ENCODE peak calls at places on chromosomes 7 and 10, in eight cellular contexts. One of them, this sample, is unnamed.
A peak's percentile ranks its signal among the peaks of the same experiment; 100 is the strongest.

GRCh38 chr7:158164101-158165095 is 423.2 kb downstream of the PTPRN2 start:
- DNase-seq in body of pancreas: no peak
- DNase-seq in Peyer's patch: no peak
- DNase-seq in neural progenitor cell: peak; percentile 29
- DNase-seq in CD8-positive, alpha-beta memory T cell: no peak
- DNase-seq in osteoblast: no peak
- DNase-seq in left ventricle myocardium inferior: no peak
- DNase-seq in breast epithelium: no peak
- DNase-seq in this sample: peak; percentile 41

GRCh38 chr10:110498982-110499795 is 1.5 kb downstream of the DUSP5 start:
- DNase-seq in body of pancreas: no peak
- DNase-seq in Peyer's patch: peak; percentile 69
- DNase-seq in neural progenitor cell: peak; percentile 54
- DNase-seq in CD8-positive, alpha-beta memory T cell: peak; percentile 5
- DNase-seq in osteoblast: peak; percentile 78
- DNase-seq in left ventricle myocardium inferior: no peak
- DNase-seq in breast epithelium: peak; percentile 64
- DNase-seq in this sample: no peak

GRCh38 chr7:128378637-128379036 is 17.1 kb upstream of the PRRT4 start:
- DNase-seq in body of pancreas: no peak
- DNase-seq in Peyer's patch: no peak
- DNase-seq in neural progenitor cell: no peak
- DNase-seq in CD8-positive, alpha-beta memory T cell: no peak
- DNase-seq in osteoblast: peak; percentile 59
- DNase-seq in left ventricle myocardium inferior: no peak
- DNase-seq in breast epithelium: no peak
- DNase-seq in this sample: no peak

GRCh38 chr7:516606-517456 is 2.8 kb downstream of the PDGFA start:
- DNase-seq in body of pancreas: peak; percentile 66
- DNase-seq in Peyer's patch: no peak
- DNase-seq in neural progenitor cell: peak; percentile 74
- DNase-seq in CD8-positive, alpha-beta memory T cell: no peak
- DNase-seq in osteoblast: peak; percentile 99
- DNase-seq in left ventricle myocardium inferior: peak; percentile 49
- DNase-seq in breast epithelium: no peak
- DNase-seq in this sample: no peak

GRCh38 chr7:139242741-139243281 is 11.8 kb downstream of the UBN2 start:
- DNase-seq in body of pancreas: no peak
- DNase-seq in Peyer's patch: no peak
- DNase-seq in neural progenitor cell: no peak
- DNase-seq in CD8-positive, alpha-beta memory T cell: no peak
- DNase-seq in osteoblast: peak; percentile 83
- DNase-seq in left ventricle myocardium inferior: no peak
- DNase-seq in breast epithelium: no peak
- DNase-seq in this sample: no peak

GRCh38 chr7:148611692-148612091 is 21.1 kb downstream of the C7orf33 start:
- DNase-seq in body of pancreas: no peak
- DNase-seq in Peyer's patch: no peak
- DNase-seq in neural progenitor cell: no peak
- DNase-seq in CD8-positive, alpha-beta memory T cell: no peak
- DNase-seq in osteoblast: no peak
- DNase-seq in left ventricle myocardium inferior: no peak
- DNase-seq in breast epithelium: no peak
- DNase-seq in this sample: no peak

GRCh38 chr7:116776610-116777289 is 85.6 kb upstream of the CAPZA2 start:
- DNase-seq in body of pancreas: peak; percentile 18
- DNase-seq in Peyer's patch: no peak
- DNase-seq in neural progenitor cell: no peak
- DNase-seq in CD8-positive, alpha-beta memory T cell: no peak
- DNase-seq in osteoblast: peak; percentile 74
- DNase-seq in left ventricle myocardium inferior: no peak
- DNase-seq in breast epithelium: peak; percentile 48
- DNase-seq in this sample: no peak

GRCh38 chr7:97024209-97025129 is at the start of gene DLX5:
- DNase-seq in body of pancreas: no peak
- DNase-seq in Peyer's patch: no peak
- DNase-seq in neural progenitor cell: peak; percentile 90
- DNase-seq in CD8-positive, alpha-beta memory T cell: no peak
- DNase-seq in osteoblast: peak; percentile 97
- DNase-seq in left ventricle myocardium inferior: no peak
- DNase-seq in breast epithelium: no peak
- DNase-seq in this sample: no peak

GRCh38 chr7:148485618-148486017 is 104.9 kb upstream of the C7orf33 start:
- DNase-seq in body of pancreas: no peak
- DNase-seq in Peyer's patch: no peak
- DNase-seq in neural progenitor cell: no peak
- DNase-seq in CD8-positive, alpha-beta memory T cell: no peak
- DNase-seq in osteoblast: no peak
- DNase-seq in left ventricle myocardium inferior: no peak
- DNase-seq in breast epithelium: no peak
- DNase-seq in this sample: no peak

GRCh38 chr7:128879461-128879938 is 16.8 kb downstream of the ATP6V1F start:
- DNase-seq in body of pancreas: no peak
- DNase-seq in Peyer's patch: no peak
- DNase-seq in neural progenitor cell: no peak
- DNase-seq in CD8-positive, alpha-beta memory T cell: no peak
- DNase-seq in osteoblast: peak; percentile 87
- DNase-seq in left ventricle myocardium inferior: peak; percentile 14
- DNase-seq in breast epithelium: no peak
- DNase-seq in this sample: no peak

GRCh38 chr10:122478971-122479370 is 17.6 kb downstream of the HTRA1 start:
- DNase-seq in body of pancreas: no peak
- DNase-seq in Peyer's patch: no peak
- DNase-seq in neural progenitor cell: no peak
- DNase-seq in CD8-positive, alpha-beta memory T cell: no peak
- DNase-seq in osteoblast: no peak
- DNase-seq in left ventricle myocardium inferior: no peak
- DNase-seq in breast epithelium: no peak
- DNase-seq in this sample: no peak

GRCh38 chr7:39758234-39758970 is 135.0 kb downstream of the RALA start:
- DNase-seq in body of pancreas: no peak
- DNase-seq in Peyer's patch: no peak
- DNase-seq in neural progenitor cell: no peak
- DNase-seq in CD8-positive, alpha-beta memory T cell: no peak
- DNase-seq in osteoblast: no peak
- DNase-seq in left ventricle myocardium inferior: peak; percentile 55
- DNase-seq in breast epithelium: peak; percentile 58
- DNase-seq in this sample: no peak

GRCh38 chr10:24118246-24118645 is 90.7 kb upstream of the KIAA1217 start:
- DNase-seq in body of pancreas: no peak
- DNase-seq in Peyer's patch: no peak
- DNase-seq in neural progenitor cell: peak; percentile 17
- DNase-seq in CD8-positive, alpha-beta memory T cell: no peak
- DNase-seq in osteoblast: no peak
- DNase-seq in left ventricle myocardium inferior: no peak
- DNase-seq in breast epithelium: no peak
- DNase-seq in this sample: no peak

GRCh38 chr7:40987571-40987970 is 715.3 kb downstream of the INHBA start:
- DNase-seq in body of pancreas: no peak
- DNase-seq in Peyer's patch: no peak
- DNase-seq in neural progenitor cell: no peak
- DNase-seq in CD8-positive, alpha-beta memory T cell: no peak
- DNase-seq in osteoblast: no peak
- DNase-seq in left ventricle myocardium inferior: no peak
- DNase-seq in breast epithelium: no peak
- DNase-seq in this sample: no peak

GRCh38 chr10:3222068-3222467 is 49.5 kb upstream of the PITRM1 start:
- DNase-seq in body of pancreas: no peak
- DNase-seq in Peyer's patch: no peak
- DNase-seq in neural progenitor cell: peak; percentile 34
- DNase-seq in CD8-positive, alpha-beta memory T cell: no peak
- DNase-seq in osteoblast: no peak
- DNase-seq in left ventricle myocardium inferior: no peak
- DNase-seq in breast epithelium: no peak
- DNase-seq in this sample: no peak

GRCh38 chr10:62911210-62911963 is 95.2 kb upstream of the EGR2 start:
- DNase-seq in body of pancreas: no peak
- DNase-seq in Peyer's patch: no peak
- DNase-seq in neural progenitor cell: peak; percentile 84
- DNase-seq in CD8-positive, alpha-beta memory T cell: no peak
- DNase-seq in osteoblast: no peak
- DNase-seq in left ventricle myocardium inferior: no peak
- DNase-seq in breast epithelium: peak; percentile 70
- DNase-seq in this sample: peak; percentile 17

DNA sequence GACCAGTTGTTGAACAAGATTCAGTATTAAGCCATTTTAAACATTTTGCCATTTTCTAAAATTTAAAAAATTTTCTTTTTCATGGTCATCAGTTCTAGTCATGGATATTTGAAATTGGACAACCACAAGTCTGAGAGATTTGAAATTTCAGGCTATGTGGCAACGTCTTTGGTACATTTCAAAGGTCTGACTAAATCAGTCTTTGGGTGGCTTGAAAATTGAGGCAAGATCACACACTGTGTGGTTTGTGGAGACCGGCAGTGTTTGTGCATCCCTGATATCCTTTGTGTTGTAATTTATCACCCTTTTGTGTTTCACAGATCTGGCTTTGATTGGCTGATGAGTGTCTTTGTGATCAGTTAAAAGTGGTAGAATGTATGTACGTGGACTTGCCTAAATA is 35.7 kb downstream of the CCAR1 start:
- DNase-seq in body of pancreas: no peak
- DNase-seq in Peyer's patch: no peak
- DNase-seq in neural progenitor cell: no peak
- DNase-seq in CD8-positive, alpha-beta memory T cell: no peak
- DNase-seq in osteoblast: no peak
- DNase-seq in left ventricle myocardium inferior: no peak
- DNase-seq in breast epithelium: no peak
- DNase-seq in this sample: no peak
- H3K27ac ChIP-seq in body of pancreas: no peak overlapping the region
- H3K27ac ChIP-seq in Peyer's patch: no peak overlapping the region
- H3K27ac ChIP-seq in neural progenitor cell: no peak overlapping the region
- H3K27ac ChIP-seq in CD8-positive, alpha-beta memory T cell: no peak overlapping the region
- H3K27ac ChIP-seq in osteoblast: no peak overlapping the region
- H3K27ac ChIP-seq in left ventricle myocardium inferior: no peak overlapping the region
- H3K27ac ChIP-seq in breast epithelium: no peak overlapping the region
- H3K27ac ChIP-seq in this sample: no peak overlapping the region

GRCh38 chr10:88835095-88835909 is 16.3 kb downstream of the ANKRD22 start:
- DNase-seq in body of pancreas: peak; percentile 88
- DNase-seq in Peyer's patch: peak; percentile 80
- DNase-seq in neural progenitor cell: peak; percentile 81
- DNase-seq in CD8-positive, alpha-beta memory T cell: peak; percentile 77
- DNase-seq in osteoblast: peak; percentile 31
- DNase-seq in left ventricle myocardium inferior: peak; percentile 80
- DNase-seq in breast epithelium: peak; percentile 75
- DNase-seq in this sample: peak; percentile 41
- H3K27ac ChIP-seq in body of pancreas: no peak overlapping the region
- H3K27ac ChIP-seq in Peyer's patch: no peak overlapping the region
- H3K27ac ChIP-seq in neural progenitor cell: no peak overlapping the region
- H3K27ac ChIP-seq in CD8-positive, alpha-beta memory T cell: no peak overlapping the region
- H3K27ac ChIP-seq in osteoblast: no peak overlapping the region
- H3K27ac ChIP-seq in left ventricle myocardium inferior: no peak overlapping the region
- H3K27ac ChIP-seq in breast epithelium: no peak overlapping the region
- H3K27ac ChIP-seq in this sample: no peak overlapping the region

GRCh38 chr10:125203186-125203800 is 42.9 kb upstream of the CTBP2 start:
- DNase-seq in body of pancreas: no peak
- DNase-seq in Peyer's patch: no peak
- DNase-seq in neural progenitor cell: no peak
- DNase-seq in CD8-positive, alpha-beta memory T cell: no peak
- DNase-seq in osteoblast: no peak
- DNase-seq in left ventricle myocardium inferior: no peak
- DNase-seq in breast epithelium: no peak
- DNase-seq in this sample: no peak

GRCh38 chr10:125201108-125201524 is 40.8 kb upstream of the CTBP2 start:
- DNase-seq in body of pancreas: no peak
- DNase-seq in Peyer's patch: no peak
- DNase-seq in neural progenitor cell: no peak
- DNase-seq in CD8-positive, alpha-beta memory T cell: no peak
- DNase-seq in osteoblast: no peak
- DNase-seq in left ventricle myocardium inferior: no peak
- DNase-seq in breast epithelium: no peak
- DNase-seq in this sample: no peak

GRCh38 chr10:125201791-125202622 is 41.6 kb upstream of the CTBP2 start:
- DNase-seq in body of pancreas: no peak
- DNase-seq in Peyer's patch: no peak
- DNase-seq in neural progenitor cell: no peak
- DNase-seq in CD8-positive, alpha-beta memory T cell: no peak
- DNase-seq in osteoblast: no peak
- DNase-seq in left ventricle myocardium inferior: no peak
- DNase-seq in breast epithelium: peak; percentile 51
- DNase-seq in this sample: no peak

GRCh38 chr10:125199261-125199660 is 38.9 kb upstream of the CTBP2 start:
- DNase-seq in body of pancreas: no peak
- DNase-seq in Peyer's patch: no peak
- DNase-seq in neural progenitor cell: no peak
- DNase-seq in CD8-positive, alpha-beta memory T cell: no peak
- DNase-seq in osteoblast: no peak
- DNase-seq in left ventricle myocardium inferior: no peak
- DNase-seq in breast epithelium: no peak
- DNase-seq in this sample: no peak

DNA sequence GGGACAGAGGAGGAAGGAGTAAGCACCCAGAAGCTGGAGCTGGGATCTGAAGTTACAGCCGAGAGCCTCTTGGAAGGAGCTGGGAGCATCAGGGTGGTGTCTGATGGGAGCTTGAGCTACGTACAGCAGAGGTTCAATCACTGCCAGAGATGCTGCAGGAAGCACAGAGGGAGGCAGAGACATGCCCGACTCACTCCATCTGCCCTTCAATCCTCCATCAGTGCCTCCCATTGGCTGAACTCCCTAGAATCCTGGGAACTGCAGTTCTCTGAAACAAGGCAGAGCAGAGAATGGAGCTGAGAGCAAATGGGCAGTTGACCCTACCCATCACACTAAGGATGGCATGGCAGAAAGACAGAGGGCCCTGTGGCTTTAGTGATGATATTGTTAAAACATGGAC is 40.0 kb upstream of the CTBP2 start:
- DNase-seq in body of pancreas: no peak
- DNase-seq in Peyer's patch: no peak
- DNase-seq in neural progenitor cell: no peak
- DNase-seq in CD8-positive, alpha-beta memory T cell: no peak
- DNase-seq in osteoblast: no peak
- DNase-seq in left ventricle myocardium inferior: no peak
- DNase-seq in breast epithelium: no peak
- DNase-seq in this sample: no peak
- H3K27ac ChIP-seq in body of pancreas: no peak overlapping the region
- H3K27ac ChIP-seq in Peyer's patch: no peak overlapping the region
- H3K27ac ChIP-seq in neural progenitor cell: no peak overlapping the region
- H3K27ac ChIP-seq in CD8-positive, alpha-beta memory T cell: no peak overlapping the region
- H3K27ac ChIP-seq in osteoblast: no peak overlapping the region
- H3K27ac ChIP-seq in left ventricle myocardium inferior: no peak overlapping the region
- H3K27ac ChIP-seq in breast epithelium: no peak overlapping the region
- H3K27ac ChIP-seq in this sample: no peak overlapping the region

DNA sequence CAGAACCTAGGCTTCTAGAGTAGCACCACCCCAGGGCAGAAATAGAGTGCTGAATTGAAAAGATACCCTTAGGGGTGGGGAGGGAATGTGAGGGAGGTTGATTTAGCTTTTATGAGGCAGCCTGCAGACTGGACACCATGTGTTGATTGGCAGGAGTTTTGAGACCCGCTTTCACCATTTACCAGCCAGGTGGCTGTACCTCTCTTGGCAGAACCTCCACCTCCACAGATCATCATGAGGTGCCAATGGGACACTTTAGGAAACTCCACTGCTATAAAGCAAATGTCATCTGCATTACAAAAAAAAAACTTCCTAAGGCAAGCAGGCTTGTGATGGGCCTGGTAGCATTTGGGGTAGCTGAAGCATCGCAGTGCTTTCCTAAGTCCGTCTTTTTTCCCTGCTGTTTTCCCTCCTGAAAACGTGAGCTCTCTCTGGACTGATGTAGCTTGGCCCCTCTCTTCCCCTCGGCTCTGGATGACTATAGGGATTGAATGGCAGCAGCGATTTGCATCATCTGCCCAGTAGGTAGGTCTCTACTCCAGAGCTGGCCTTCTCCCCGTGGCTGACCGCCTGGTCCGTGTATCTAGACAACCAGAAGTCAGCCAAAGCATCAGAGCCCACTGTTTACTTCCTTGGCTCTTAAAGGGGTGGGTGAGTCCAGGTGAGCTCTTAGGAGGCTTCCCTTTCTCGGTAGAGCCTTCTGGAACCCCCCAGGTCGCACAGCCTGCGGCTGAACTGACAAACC is 1.3 kb downstream of the PCBD1 start:
- DNase-seq in body of pancreas: no peak
- DNase-seq in Peyer's patch: no peak
- DNase-seq in neural progenitor cell: peak; percentile 21
- DNase-seq in CD8-positive, alpha-beta memory T cell: no peak
- DNase-seq in osteoblast: peak; percentile 51
- DNase-seq in left ventricle myocardium inferior: no peak
- DNase-seq in breast epithelium: no peak
- DNase-seq in this sample: no peak
- H3K27ac ChIP-seq in body of pancreas: peak overlapping the region; percentile 71
- H3K27ac ChIP-seq in Peyer's patch: peak overlapping the region; percentile 93
- H3K27ac ChIP-seq in neural progenitor cell: no peak overlapping the region
- H3K27ac ChIP-seq in CD8-positive, alpha-beta memory T cell: peak overlapping the region; percentile 58
- H3K27ac ChIP-seq in osteoblast: no peak overlapping the region
- H3K27ac ChIP-seq in left ventricle myocardium inferior: peak overlapping the region; percentile 94
- H3K27ac ChIP-seq in breast epithelium: peak overlapping the region; percentile 97
- H3K27ac ChIP-seq in this sample: peak overlapping the region; percentile 93

This sample was measured in caudate nucleus.